ENCODE peak calls at places on chromosomes 4 and X, in six cellular contexts. One of them, this sample, is unnamed.

GRCh38 chr4:56158483-56158882 is 209.7 kb downstream of the CEP135 start:
- DNase-seq in Right ventricle myocardium superior: no peak
- DNase-seq in SK-MEL-5: no peak
- DNase-seq in GM23248: no peak
- DNase-seq in BJ: no peak
- DNase-seq in fibroblast of lung: no peak
- DNase-seq in this sample: no peak

GRCh38 chrX:42934020-42934701 is 156.2 kb upstream of the PPP1R2C start:
- DNase-seq in Right ventricle myocardium superior: no peak
- DNase-seq in SK-MEL-5: no peak
- DNase-seq in GM23248: no peak
- DNase-seq in BJ: no peak
- DNase-seq in fibroblast of lung: no peak
- DNase-seq in this sample: no peak

GRCh38 chrX:75365243-75365975 is 91.5 kb downstream of the UPRT start:
- DNase-seq in Right ventricle myocardium superior: no peak
- DNase-seq in SK-MEL-5: no peak
- DNase-seq in GM23248: no peak
- DNase-seq in BJ: no peak
- DNase-seq in fibroblast of lung: no peak
- DNase-seq in this sample: no peak

GRCh38 chr4:82223715-82224114 is 150.1 kb downstream of the HNRNPD start:
- DNase-seq in Right ventricle myocardium superior: peak; percentile 51
- DNase-seq in SK-MEL-5: no peak
- DNase-seq in GM23248: no peak
- DNase-seq in BJ: no peak
- DNase-seq in fibroblast of lung: no peak
- DNase-seq in this sample: no peak

GRCh38 chr4:101349346-101350064 is 2.2 kb upstream of the PPP3CA start:
- DNase-seq in Right ventricle myocardium superior: peak; percentile 73
- DNase-seq in SK-MEL-5: peak; percentile 26
- DNase-seq in GM23248: peak; percentile 35
- DNase-seq in BJ: no peak
- DNase-seq in fibroblast of lung: peak; percentile 34
- DNase-seq in this sample: peak; percentile 59

GRCh38 chr4:98581126-98581525 is 77.3 kb downstream of the TSPAN5 start:
- DNase-seq in Right ventricle myocardium superior: no peak
- DNase-seq in SK-MEL-5: no peak
- DNase-seq in GM23248: no peak
- DNase-seq in BJ: no peak
- DNase-seq in fibroblast of lung: no peak
- DNase-seq in this sample: no peak

GRCh38 chr4:37865450-37865849 is 25.4 kb upstream of the TBC1D1 start:
- DNase-seq in Right ventricle myocardium superior: no peak
- DNase-seq in SK-MEL-5: no peak
- DNase-seq in GM23248: no peak
- DNase-seq in BJ: no peak
- DNase-seq in fibroblast of lung: no peak
- DNase-seq in this sample: no peak

GRCh38 chr4:129342820-129343219 is 246.9 kb downstream of the C4orf33 start:
- DNase-seq in Right ventricle myocardium superior: no peak
- DNase-seq in SK-MEL-5: no peak
- DNase-seq in GM23248: peak; percentile 89
- DNase-seq in BJ: peak; percentile 66
- DNase-seq in fibroblast of lung: peak; percentile 90
- DNase-seq in this sample: peak; percentile 9

GRCh38 chr4:160129439-160129838 is 1026.6 kb downstream of the RAPGEF2 start:
- DNase-seq in Right ventricle myocardium superior: no peak
- DNase-seq in SK-MEL-5: no peak
- DNase-seq in GM23248: no peak
- DNase-seq in BJ: no peak
- DNase-seq in fibroblast of lung: no peak
- DNase-seq in this sample: no peak

GRCh38 chr4:67020079-67020807 is 525.1 kb downstream of the CENPC start:
- DNase-seq in Right ventricle myocardium superior: no peak
- DNase-seq in SK-MEL-5: no peak
- DNase-seq in GM23248: no peak
- DNase-seq in BJ: no peak
- DNase-seq in fibroblast of lung: no peak
- DNase-seq in this sample: no peak

GRCh38 chr4:169730564-169730963 is 27.2 kb downstream of the HPF1 start:
- DNase-seq in Right ventricle myocardium superior: no peak
- DNase-seq in SK-MEL-5: no peak
- DNase-seq in GM23248: no peak
- DNase-seq in BJ: no peak
- DNase-seq in fibroblast of lung: no peak
- DNase-seq in this sample: no peak

GRCh38 chr4:129254126-129254525 is 158.2 kb downstream of the C4orf33 start:
- DNase-seq in Right ventricle myocardium superior: no peak
- DNase-seq in SK-MEL-5: peak; percentile 23
- DNase-seq in GM23248: no peak
- DNase-seq in BJ: no peak
- DNase-seq in fibroblast of lung: no peak
- DNase-seq in this sample: no peak

GRCh38 chr4:118367872-118368271 is 15.1 kb upstream of the PRSS12 start:
- DNase-seq in Right ventricle myocardium superior: no peak
- DNase-seq in SK-MEL-5: no peak
- DNase-seq in GM23248: no peak
- DNase-seq in BJ: no peak
- DNase-seq in fibroblast of lung: no peak
- DNase-seq in this sample: no peak

GRCh38 chr4:177313263-177313662 is 3.6 kb downstream of the NEIL3 start:
- DNase-seq in Right ventricle myocardium superior: no peak
- DNase-seq in SK-MEL-5: no peak
- DNase-seq in GM23248: peak; percentile 66
- DNase-seq in BJ: no peak
- DNase-seq in fibroblast of lung: peak; percentile 53
- DNase-seq in this sample: no peak

GRCh38 chr4:113056318-113056717 is 6.9 kb downstream of the ANK2 start:
- DNase-seq in Right ventricle myocardium superior: no peak
- DNase-seq in SK-MEL-5: no peak
- DNase-seq in GM23248: no peak
- DNase-seq in BJ: no peak
- DNase-seq in fibroblast of lung: no peak
- DNase-seq in this sample: no peak

GRCh38 chr4:39568805-39569204 is 41.6 kb upstream of the UGDH start:
- DNase-seq in Right ventricle myocardium superior: no peak
- DNase-seq in SK-MEL-5: no peak
- DNase-seq in GM23248: no peak
- DNase-seq in BJ: no peak
- DNase-seq in fibroblast of lung: no peak
- DNase-seq in this sample: no peak

GRCh38 chr4:185464184-185464583 is 7.3 kb downstream of the CCDC110 start:
- DNase-seq in Right ventricle myocardium superior: no peak
- DNase-seq in SK-MEL-5: peak; percentile 25
- DNase-seq in GM23248: no peak
- DNase-seq in BJ: no peak
- DNase-seq in fibroblast of lung: no peak
- DNase-seq in this sample: no peak

GRCh38 chr4:98613453-98614075 is 44.8 kb downstream of the TSPAN5 start:
- DNase-seq in Right ventricle myocardium superior: no peak
- DNase-seq in SK-MEL-5: no peak
- DNase-seq in GM23248: peak; percentile 62
- DNase-seq in BJ: no peak
- DNase-seq in fibroblast of lung: no peak
- DNase-seq in this sample: no peak

GRCh38 chrX:19904778-19905367 is 17.5 kb upstream of the SH3KBP1 start:
- DNase-seq in Right ventricle myocardium superior: peak; percentile 43
- DNase-seq in SK-MEL-5: peak; percentile 67
- DNase-seq in GM23248: peak; percentile 60
- DNase-seq in BJ: no peak
- DNase-seq in fibroblast of lung: peak; percentile 67
- DNase-seq in this sample: peak; percentile 56

GRCh38 chr4:687048-687974 is 1.6 kb downstream of the SLC49A3 start:
- DNase-seq in Right ventricle myocardium superior: peak; percentile 96
- DNase-seq in SK-MEL-5: no peak
- DNase-seq in GM23248: peak; percentile 98
- DNase-seq in BJ: peak; percentile 46
- DNase-seq in fibroblast of lung: peak; percentile 87
- DNase-seq in this sample: peak; percentile 88

GRCh38 chr4:27007507-27007906 is 146.9 kb downstream of the STIM2 start:
- DNase-seq in Right ventricle myocardium superior: no peak
- DNase-seq in SK-MEL-5: no peak
- DNase-seq in GM23248: peak; percentile 75
- DNase-seq in BJ: peak; percentile 50
- DNase-seq in fibroblast of lung: peak; percentile 49
- DNase-seq in this sample: no peak

GRCh38 chr4:122976111-122976510 is 53.7 kb upstream of the NUDT6 start:
- DNase-seq in Right ventricle myocardium superior: no peak
- DNase-seq in SK-MEL-5: no peak
- DNase-seq in GM23248: no peak
- DNase-seq in BJ: no peak
- DNase-seq in fibroblast of lung: no peak
- DNase-seq in this sample: no peak

GRCh38 chr4:89558147-89558546 is 250.5 kb upstream of the GPRIN3 start:
- DNase-seq in Right ventricle myocardium superior: no peak
- DNase-seq in SK-MEL-5: peak; percentile 65
- DNase-seq in GM23248: peak; percentile 25
- DNase-seq in BJ: no peak
- DNase-seq in fibroblast of lung: no peak
- DNase-seq in this sample: no peak

GRCh38 chr4:10582059-10582686 is 102.4 kb downstream of the CLNK start:
- DNase-seq in Right ventricle myocardium superior: no peak
- DNase-seq in SK-MEL-5: peak; percentile 76
- DNase-seq in GM23248: peak; percentile 74
- DNase-seq in BJ: no peak
- DNase-seq in fibroblast of lung: peak; percentile 77
- DNase-seq in this sample: peak; percentile 76

GRCh38 chrX:107629533-107629909 is 1.2 kb downstream of the PRPS1 start:
- DNase-seq in Right ventricle myocardium superior: no peak
- DNase-seq in SK-MEL-5: peak; percentile 30
- DNase-seq in GM23248: peak; percentile 63
- DNase-seq in BJ: no peak
- DNase-seq in fibroblast of lung: peak; percentile 38
- DNase-seq in this sample: peak; percentile 39

GRCh38 chrX:41909068-41909467 is 14.3 kb downstream of the CASK start:
- DNase-seq in Right ventricle myocardium superior: no peak
- DNase-seq in SK-MEL-5: no peak
- DNase-seq in GM23248: no peak
- DNase-seq in BJ: no peak
- DNase-seq in fibroblast of lung: no peak
- DNase-seq in this sample: no peak